ENCODE peak calls at places on chromosomes 16 and 17, in seven cellular contexts. B, N, H, E, I, A and G are unnamed samples.

GRCh38 chr17:57913576-57914273 is 41.5 kb downstream of the CUEDC1 start:
- DNase-seq in B (peak; percentile 23), N (no peak), H (no peak), E (no peak), I (no peak), A (no peak), G (no peak)

GRCh38 chr16:62821771-62822170 is 785.5 kb upstream of the CDH8 start:
- DNase-seq in B (no peak), N (no peak), H (no peak), E (no peak), I (no peak), A (no peak), G (no peak)

GRCh38 chr16:2964416-2965223 is 545 bp downstream of the KREMEN2 start:
- DNase-seq in B (no peak), N (no peak), H (peak; percentile 71), E (peak; percentile 96), I (no peak), A (peak; percentile 71), G (no peak)

GRCh38 chr16:11411059-11411550 is 65.8 kb downstream of the RMI2 start:
- DNase-seq in B (no peak), N (no peak), H (no peak), E (no peak), I (no peak), A (no peak), G (no peak)

GRCh38 chr17:62760888-62761267 is 47.2 kb downstream of the MARCHF10 start:
- DNase-seq in B (no peak), N (no peak), H (no peak), E (no peak), I (no peak), A (peak; percentile 48), G (no peak)

GRCh38 chr16:62298567-62298966 is 262.3 kb upstream of the CDH8 start:
- DNase-seq in B (no peak), N (no peak), H (no peak), E (no peak), I (no peak), A (no peak), G (no peak)

GRCh38 chr16:2085669-2086068 is 37.9 kb downstream of the TSC2 start:
- DNase-seq in B (no peak), N (no peak), H (no peak), E (no peak), I (no peak), A (no peak), G (no peak)

GRCh38 chr17:81066072-81066471 is 31.1 kb downstream of the BAIAP2 start:
- DNase-seq in B (no peak), N (no peak), H (no peak), E (no peak), I (no peak), A (peak; percentile 73), G (no peak)

GRCh38 chr17:49003557-49004511 is 6.6 kb downstream of the IGF2BP1 start:
- DNase-seq in B (no peak), N (no peak), H (no peak), E (peak; percentile 89), I (no peak), A (no peak), G (no peak)

GRCh38 chr17:45372325-45372869 is 55.6 kb upstream of the MAP3K14 start:
- DNase-seq in B (peak; percentile 32), N (no peak), H (peak; percentile 25), E (peak; percentile 34), I (no peak), A (peak; percentile 43), G (no peak)

GRCh38 chr16:17396762-17397498 is 73.8 kb downstream of the XYLT1 start:
- DNase-seq in B (peak; percentile 89), N (no peak), H (no peak), E (no peak), I (peak; percentile 35), A (no peak), G (peak; percentile 69)

GRCh38 chr17:18246109-18246725 is 12.3 kb downstream of the FLII start:
- DNase-seq in B (no peak), N (no peak), H (no peak), E (no peak), I (no peak), A (no peak), G (no peak)

GRCh38 chr17:18247613-18248001 is 10.9 kb downstream of the FLII start:
- DNase-seq in B (no peak), N (no peak), H (no peak), E (no peak), I (no peak), A (no peak), G (no peak)

GRCh38 chr17:18248811-18249210 is 9.7 kb downstream of the FLII start:
- DNase-seq in B (no peak), N (no peak), H (no peak), E (no peak), I (no peak), A (no peak), G (no peak)

GRCh38 chr17:18248300-18248731 is 10.2 kb downstream of the FLII start:
- DNase-seq in B (peak; percentile 83), N (peak; percentile 64), H (no peak), E (peak; percentile 86), I (peak; percentile 71), A (peak; percentile 75), G (peak; percentile 61)

DNA sequence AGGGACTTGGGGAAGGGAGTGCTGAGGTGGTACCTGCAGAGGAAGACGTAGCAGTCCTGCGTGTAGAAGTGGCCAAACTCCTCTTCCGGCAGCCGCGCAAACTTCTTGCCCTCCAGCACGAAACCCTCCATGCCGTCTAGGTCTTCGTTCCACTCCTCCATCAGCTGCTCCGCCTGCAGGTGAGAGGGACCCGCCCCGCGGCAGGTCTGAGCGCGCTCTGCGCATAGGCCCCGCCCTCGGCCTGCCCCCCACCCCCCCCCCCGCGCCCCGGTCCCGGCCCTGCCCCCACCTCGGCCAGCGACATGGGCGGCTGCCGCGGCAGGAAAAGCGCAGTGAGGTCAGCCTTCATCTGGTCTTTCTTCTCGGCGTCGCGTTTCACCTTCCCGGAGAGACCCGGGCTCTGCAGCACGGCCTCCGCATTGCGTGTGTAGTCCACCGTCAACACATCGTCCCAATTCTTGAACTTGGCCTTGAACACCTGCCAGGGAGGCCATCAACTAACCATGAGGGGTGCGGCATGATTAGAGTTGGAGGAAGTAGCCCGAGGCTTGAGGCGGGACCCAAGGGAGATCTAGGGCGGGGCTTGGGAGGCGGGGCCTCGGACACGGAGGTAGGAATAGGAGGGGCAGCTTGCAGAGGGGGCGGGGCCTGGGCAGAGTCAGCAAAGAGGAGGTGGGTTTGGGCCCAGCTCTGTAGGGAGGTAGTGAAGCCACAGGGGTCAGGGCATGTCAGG is 11.5 kb downstream of the FLII start:
- DNase-seq in B (peak; percentile 47), N (no peak), H (no peak), E (peak; percentile 94), I (peak; percentile 54), A (peak; percentile 62), G (no peak)
- H3K27ac ChIP-seq in B (no peak overlapping the region), N (no peak overlapping the region), H (peak overlapping the region; percentile 23), E (peak overlapping the region; percentile 30), I (no peak overlapping the region), A (no peak overlapping the region), G (no peak overlapping the region)

DNA sequence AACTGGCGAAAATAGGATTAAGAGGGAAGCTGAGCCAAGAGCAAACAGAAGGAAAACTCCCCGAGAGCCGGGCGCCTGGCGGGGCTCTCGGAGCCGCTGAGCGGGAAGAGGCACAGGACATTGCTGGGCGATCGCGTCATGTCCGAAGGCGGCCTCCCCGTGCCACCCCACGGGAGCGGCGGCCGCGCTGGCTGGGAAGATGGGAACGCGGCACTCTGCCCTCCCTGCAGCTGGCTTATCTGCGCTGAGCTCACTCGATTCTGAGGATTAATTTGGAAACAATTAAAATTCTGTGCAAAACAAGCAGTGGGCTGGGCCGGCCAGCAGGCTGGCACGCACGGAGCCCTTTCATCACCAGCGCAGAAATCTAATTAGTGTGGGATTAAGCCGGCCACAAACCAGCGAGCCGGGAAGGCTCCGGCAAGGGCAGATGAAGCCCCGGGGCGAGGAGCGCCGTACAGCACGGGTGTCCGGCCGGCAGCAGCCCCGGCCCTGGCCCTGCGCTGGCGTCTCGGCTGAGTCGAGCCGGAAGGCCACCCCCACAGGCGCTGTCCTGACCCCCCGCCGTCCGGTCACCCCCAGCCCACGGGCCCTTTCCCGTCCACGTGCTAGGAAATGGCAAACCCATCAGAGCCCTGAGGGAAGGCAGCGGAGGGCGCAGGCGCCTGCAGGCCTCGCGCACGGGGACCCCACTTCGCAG is 37.8 kb downstream of the SOX8 start:
- DNase-seq in B (peak; percentile 69), N (no peak), H (no peak), E (no peak), I (peak; percentile 58), A (peak; percentile 32), G (no peak)
- H3K27ac ChIP-seq in B (no peak overlapping the region), N (no peak overlapping the region), H (peak overlapping the region; percentile 54), E (no peak overlapping the region), I (no peak overlapping the region), A (no peak overlapping the region), G (no peak overlapping the region)

GRCh38 chr17:16470302-16470701 is 21.7 kb downstream of the LRRC75A start:
- DNase-seq in B (no peak), N (no peak), H (no peak), E (no peak), I (no peak), A (no peak), G (no peak)
- H3K27ac ChIP-seq in B (no peak overlapping the region), N (no peak overlapping the region), H (no peak overlapping the region), E (no peak overlapping the region), I (no peak overlapping the region), A (no peak overlapping the region), G (no peak overlapping the region)

GRCh38 chr17:7440113-7440822 is 956 bp downstream of the FGF11 start:
- DNase-seq in B (no peak), N (no peak), H (peak; percentile 88), E (peak; percentile 60), I (peak; percentile 60), A (peak; percentile 28), G (peak; percentile 42)
- H3K27ac ChIP-seq in B (peak overlapping the region; percentile 95), N (no peak overlapping the region), H (no peak overlapping the region), E (no peak overlapping the region), I (no peak overlapping the region), A (no peak overlapping the region), G (no peak overlapping the region)

GRCh38 chr16:86287641-86288201 is 222.6 kb upstream of the FOXF1 start:
- DNase-seq in B (no peak), N (no peak), H (no peak), E (no peak), I (no peak), A (no peak), G (no peak)

GRCh38 chr16:86291491-86291890 is 218.8 kb upstream of the FOXF1 start:
- DNase-seq in B (no peak), N (no peak), H (no peak), E (no peak), I (no peak), A (no peak), G (no peak)

GRCh38 chr16:86289907-86290306 is 220.4 kb upstream of the FOXF1 start:
- DNase-seq in B (no peak), N (no peak), H (no peak), E (no peak), I (no peak), A (no peak), G (no peak)

GRCh38 chr16:86288716-86289294 is 221.5 kb upstream of the FOXF1 start:
- DNase-seq in B (no peak), N (no peak), H (no peak), E (no peak), I (no peak), A (no peak), G (no peak)

DNA sequence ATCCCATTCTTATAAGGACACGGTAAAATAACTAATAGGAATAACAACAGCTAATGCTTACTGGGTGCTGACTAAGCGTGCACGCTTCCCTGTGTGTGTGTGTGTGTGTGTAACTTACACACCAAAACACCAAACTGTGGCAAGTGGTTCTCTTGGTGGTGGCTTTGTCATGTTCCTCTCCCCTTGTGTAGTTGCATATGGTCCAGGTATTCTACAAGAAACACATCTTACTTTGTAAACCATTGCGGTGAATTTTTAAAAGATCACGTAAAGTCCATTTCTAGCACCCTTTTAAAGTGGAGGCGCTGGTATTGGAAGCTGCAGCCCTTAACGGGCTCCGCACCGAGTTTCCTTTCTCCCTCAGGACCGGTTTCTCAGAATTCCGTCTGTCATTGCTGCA is 221.0 kb upstream of the FOXF1 start:
- DNase-seq in B (no peak), N (no peak), H (no peak), E (no peak), I (no peak), A (no peak), G (no peak)
- H3K27ac ChIP-seq in B (no peak overlapping the region), N (no peak overlapping the region), H (no peak overlapping the region), E (no peak overlapping the region), I (no peak overlapping the region), A (no peak overlapping the region), G (no peak overlapping the region)